ENCODE peak calls at places on chromosomes 12 and 14, in six cellular contexts. One of them, this sample, is unnamed.

GRCh38 chr12:115758886-115759620 is 518.4 kb downstream of the MED13L start:
- DNase-seq in H1: no peak
- DNase-seq in mesenchymal stem cell: no peak
- DNase-seq in IMR-90: no peak
- DNase-seq in neuronal stem cell: no peak
- DNase-seq in H9: no peak
- DNase-seq in this sample: no peak

GRCh38 chr12:107488666-107489065 is 196.9 kb upstream of the PWP1 start:
- DNase-seq in mesenchymal stem cell: no peak
- DNase-seq in IMR-90: peak; percentile 47
- DNase-seq in H9: no peak
- DNase-seq in H1: no peak
- DNase-seq in neuronal stem cell: no peak
- DNase-seq in this sample: no peak

GRCh38 chr12:115770643-115771042 is 506.9 kb downstream of the MED13L start:
- DNase-seq in mesenchymal stem cell: no peak
- DNase-seq in neuronal stem cell: no peak
- DNase-seq in IMR-90: no peak
- DNase-seq in H1: no peak
- DNase-seq in H9: no peak
- DNase-seq in this sample: no peak

GRCh38 chr12:39036060-39036459 is 130.7 kb upstream of the CPNE8 start:
- DNase-seq in mesenchymal stem cell: no peak
- DNase-seq in IMR-90: no peak
- DNase-seq in neuronal stem cell: no peak
- DNase-seq in H9: no peak
- DNase-seq in H1: no peak
- DNase-seq in this sample: no peak

GRCh38 chr14:25111061-25111601 is 61.2 kb upstream of the STXBP6 start:
- DNase-seq in H9: no peak
- DNase-seq in neuronal stem cell: no peak
- DNase-seq in H1: no peak
- DNase-seq in IMR-90: peak; percentile 98
- DNase-seq in mesenchymal stem cell: peak; percentile 94
- DNase-seq in this sample: peak; percentile 45

GRCh38 chr12:57590892-57591566 is at the start of gene PIP4K2C:
- DNase-seq in H9: peak; percentile 98
- DNase-seq in neuronal stem cell: peak; percentile 63
- DNase-seq in mesenchymal stem cell: peak; percentile 49
- DNase-seq in H1: peak; percentile 90
- DNase-seq in IMR-90: peak; percentile 23
- DNase-seq in this sample: peak; percentile 89

GRCh38 chr12:92297405-92297804 is 151.8 kb upstream of the BTG1 start:
- DNase-seq in H9: no peak
- DNase-seq in IMR-90: no peak
- DNase-seq in mesenchymal stem cell: no peak
- DNase-seq in H1: no peak
- DNase-seq in neuronal stem cell: no peak
- DNase-seq in this sample: no peak

GRCh38 chr12:93048646-93049045 is 119.6 kb upstream of the EEA1 start:
- DNase-seq in H1: no peak
- DNase-seq in mesenchymal stem cell: no peak
- DNase-seq in H9: no peak
- DNase-seq in neuronal stem cell: no peak
- DNase-seq in IMR-90: no peak
- DNase-seq in this sample: no peak

GRCh38 chr14:89429206-89430091 is 12.4 kb upstream of the FOXN3 start:
- DNase-seq in neuronal stem cell: no peak
- DNase-seq in H1: no peak
- DNase-seq in IMR-90: peak; percentile 19
- DNase-seq in mesenchymal stem cell: peak; percentile 63
- DNase-seq in H9: no peak
- DNase-seq in this sample: peak; percentile 34

GRCh38 chr14:69711471-69712216 is 55.3 kb upstream of the SRSF5 start:
- DNase-seq in IMR-90: no peak
- DNase-seq in H1: no peak
- DNase-seq in neuronal stem cell: no peak
- DNase-seq in mesenchymal stem cell: no peak
- DNase-seq in H9: no peak
- DNase-seq in this sample: no peak

GRCh38 chr14:93997933-93998870 is 1.1 kb downstream of the CCDC197 start:
- DNase-seq in neuronal stem cell: no peak
- DNase-seq in mesenchymal stem cell: no peak
- DNase-seq in H9: no peak
- DNase-seq in H1: no peak
- DNase-seq in IMR-90: no peak
- DNase-seq in this sample: no peak

GRCh38 chr14:20614038-20614840 is 23.1 kb upstream of the RNASE12 start:
- DNase-seq in H1: peak; percentile 69
- DNase-seq in neuronal stem cell: no peak
- DNase-seq in IMR-90: no peak
- DNase-seq in mesenchymal stem cell: no peak
- DNase-seq in H9: peak; percentile 64
- DNase-seq in this sample: no peak

GRCh38 chr14:63343878-63344277 is 25.1 kb upstream of the GPHB5 start:
- DNase-seq in IMR-90: peak; percentile 56
- DNase-seq in H9: no peak
- DNase-seq in mesenchymal stem cell: no peak
- DNase-seq in neuronal stem cell: no peak
- DNase-seq in H1: no peak
- DNase-seq in this sample: no peak

GRCh38 chr12:25925064-25925463 is 33.4 kb upstream of the RASSF8 start:
- DNase-seq in H9: no peak
- DNase-seq in mesenchymal stem cell: no peak
- DNase-seq in H1: no peak
- DNase-seq in neuronal stem cell: no peak
- DNase-seq in IMR-90: no peak
- DNase-seq in this sample: no peak

GRCh38 chr14:69620981-69621380 is 9.6 kb downstream of the SUSD6 start:
- DNase-seq in IMR-90: no peak
- DNase-seq in mesenchymal stem cell: no peak
- DNase-seq in H1: no peak
- DNase-seq in H9: no peak
- DNase-seq in neuronal stem cell: no peak
- DNase-seq in this sample: no peak

GRCh38 chr12:47742253-47742825 is 16.3 kb downstream of the RAPGEF3 start:
- DNase-seq in mesenchymal stem cell: peak; percentile 35
- DNase-seq in IMR-90: no peak
- DNase-seq in H9: peak; percentile 82
- DNase-seq in H1: peak; percentile 97
- DNase-seq in neuronal stem cell: no peak
- DNase-seq in this sample: peak; percentile 75

GRCh38 chr14:34470319-34470718 is 8.3 kb upstream of the SPTSSA start:
- DNase-seq in IMR-90: no peak
- DNase-seq in H1: no peak
- DNase-seq in mesenchymal stem cell: no peak
- DNase-seq in neuronal stem cell: no peak
- DNase-seq in H9: no peak
- DNase-seq in this sample: no peak
- H2AFZ ChIP-seq in IMR-90: no peak overlapping the region
- H2AFZ ChIP-seq in H1: no peak overlapping the region
- H2AFZ ChIP-seq in mesenchymal stem cell: no peak overlapping the region
- H2AFZ ChIP-seq in neuronal stem cell: no peak overlapping the region
- H2AFZ ChIP-seq in H9: no peak overlapping the region
- H2AFZ ChIP-seq in this sample: no peak overlapping the region

DNA sequence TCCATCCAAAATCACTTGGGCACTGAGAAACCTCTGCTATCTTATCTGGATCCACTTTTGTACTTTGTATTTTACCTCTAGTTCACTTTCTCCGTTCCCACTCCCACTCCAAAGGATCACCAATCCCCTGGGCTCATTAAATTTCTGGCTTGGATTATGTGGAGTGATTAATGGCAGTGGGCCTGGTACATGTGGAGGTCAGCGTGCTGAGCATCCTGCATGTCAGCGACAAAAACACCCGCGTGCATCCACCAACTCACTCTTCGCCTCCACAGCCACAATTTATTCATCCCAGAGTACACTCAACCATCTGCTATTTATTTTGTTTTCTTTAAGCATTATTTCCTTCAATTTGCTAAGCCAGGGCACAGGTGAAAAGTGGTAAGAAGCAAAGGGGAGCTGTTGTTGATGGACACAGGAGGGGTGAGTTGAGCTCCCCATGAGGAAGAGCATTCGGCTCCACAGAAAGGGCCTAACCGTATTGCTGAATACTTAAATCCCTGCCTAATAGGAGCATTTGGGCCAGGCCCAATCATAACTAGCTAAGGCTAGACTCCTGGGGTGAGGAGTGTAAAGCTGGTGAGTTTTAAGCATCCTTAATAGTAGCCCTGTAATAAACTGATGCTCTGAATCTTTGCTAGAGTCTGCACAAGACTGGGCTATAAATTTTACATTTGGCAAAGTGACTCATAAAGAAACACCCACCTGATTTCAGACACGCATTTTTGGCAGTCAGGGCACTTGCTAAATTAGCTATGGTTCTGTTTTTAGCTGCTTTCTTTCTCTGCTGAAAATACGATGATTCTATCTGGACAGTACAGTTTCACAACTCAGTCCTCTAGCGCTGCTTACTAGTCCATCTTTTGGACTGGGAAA is 137.8 kb downstream of the SLC25A21 start:
- DNase-seq in neuronal stem cell: no peak
- DNase-seq in IMR-90: peak; percentile 20
- DNase-seq in H9: no peak
- DNase-seq in H1: no peak
- DNase-seq in mesenchymal stem cell: no peak
- DNase-seq in this sample: no peak
- H3K9ac ChIP-seq in neuronal stem cell: no peak overlapping the region
- H3K9ac ChIP-seq in IMR-90: no peak overlapping the region
- H3K9ac ChIP-seq in H9: no peak overlapping the region
- H3K9ac ChIP-seq in H1: no peak overlapping the region
- H3K9ac ChIP-seq in mesenchymal stem cell: peak overlapping the region; percentile 14
- H3K9ac ChIP-seq in this sample: peak overlapping the region; percentile 59

GRCh38 chr14:67428501-67429031 is 16.6 kb upstream of the PLEK2 start:
- DNase-seq in mesenchymal stem cell: peak; percentile 57
- DNase-seq in IMR-90: peak; percentile 75
- DNase-seq in H9: peak; percentile 50
- DNase-seq in H1: no peak
- DNase-seq in neuronal stem cell: no peak
- DNase-seq in this sample: peak; percentile 95
- H4K91ac ChIP-seq in mesenchymal stem cell: no peak overlapping the region
- H4K91ac ChIP-seq in IMR-90: no peak overlapping the region
- H4K91ac ChIP-seq in H9: no peak overlapping the region
- H4K91ac ChIP-seq in H1: no peak overlapping the region
- H4K91ac ChIP-seq in neuronal stem cell: no peak overlapping the region
- H4K91ac ChIP-seq in this sample: no peak overlapping the region

GRCh38 chr14:55131782-55132181 is 2.7 kb downstream of the LGALS3 start:
- DNase-seq in mesenchymal stem cell: no peak
- DNase-seq in IMR-90: peak; percentile 22
- DNase-seq in H9: no peak
- DNase-seq in neuronal stem cell: no peak
- DNase-seq in H1: no peak
- DNase-seq in this sample: peak; percentile 47

GRCh38 chr14:55129086-55129427 is at the start of gene LGALS3:
- DNase-seq in mesenchymal stem cell: peak; percentile 58
- DNase-seq in H1: no peak
- DNase-seq in neuronal stem cell: peak; percentile 37
- DNase-seq in IMR-90: peak; percentile 51
- DNase-seq in H9: peak; percentile 64
- DNase-seq in this sample: peak; percentile 79

GRCh38 chr14:55128386-55129085 is 516 bp upstream of the LGALS3 start:
- DNase-seq in mesenchymal stem cell: no peak
- DNase-seq in neuronal stem cell: no peak
- DNase-seq in IMR-90: no peak
- DNase-seq in H9: no peak
- DNase-seq in H1: no peak
- DNase-seq in this sample: peak; percentile 22

GRCh38 chr14:55129428-55130193 is 559 bp downstream of the LGALS3 start:
- DNase-seq in H9: peak; percentile 65
- DNase-seq in H1: peak; percentile 78
- DNase-seq in IMR-90: peak; percentile 74
- DNase-seq in neuronal stem cell: no peak
- DNase-seq in mesenchymal stem cell: peak; percentile 88
- DNase-seq in this sample: peak; percentile 76

DNA sequence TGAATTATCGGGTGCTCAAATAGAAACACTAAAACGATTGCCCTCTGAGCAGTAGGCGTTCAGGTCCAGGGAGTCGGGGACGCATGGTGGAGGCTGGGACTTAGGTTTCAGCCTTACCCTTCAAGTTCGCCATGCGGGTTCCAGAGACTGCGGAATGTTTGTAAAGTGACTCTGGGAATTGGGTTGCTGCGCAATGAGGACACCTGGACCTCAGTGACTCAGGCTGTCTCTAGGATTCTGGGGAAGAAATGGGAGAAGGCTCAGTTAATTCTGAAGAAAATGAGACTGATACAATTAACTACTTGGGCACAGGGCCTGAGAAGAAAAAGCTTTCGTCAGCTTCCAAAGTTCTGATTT is 1.1 kb downstream of the LGALS3 start:
- DNase-seq in H9: peak; percentile 59
- DNase-seq in IMR-90: peak; percentile 69
- DNase-seq in H1: no peak
- DNase-seq in neuronal stem cell: no peak
- DNase-seq in mesenchymal stem cell: peak; percentile 56
- DNase-seq in this sample: peak; percentile 96
- H2AFZ ChIP-seq in H9: no peak overlapping the region
- H2AFZ ChIP-seq in IMR-90: peak overlapping the region; percentile 89
- H2AFZ ChIP-seq in H1: no peak overlapping the region
- H2AFZ ChIP-seq in neuronal stem cell: no peak overlapping the region
- H2AFZ ChIP-seq in mesenchymal stem cell: no peak overlapping the region
- H2AFZ ChIP-seq in this sample: no peak overlapping the region

GRCh38 chr12:105212431-105212830 is 23.5 kb downstream of the APPL2 start:
- DNase-seq in H9: no peak
- DNase-seq in IMR-90: peak; percentile 83
- DNase-seq in mesenchymal stem cell: peak; percentile 60
- DNase-seq in neuronal stem cell: no peak
- DNase-seq in H1: no peak
- DNase-seq in this sample: peak; percentile 30
- H3K9ac ChIP-seq in H9: no peak overlapping the region
- H3K9ac ChIP-seq in IMR-90: no peak overlapping the region
- H3K9ac ChIP-seq in mesenchymal stem cell: peak overlapping the region; percentile 50
- H3K9ac ChIP-seq in neuronal stem cell: no peak overlapping the region
- H3K9ac ChIP-seq in H1: no peak overlapping the region
- H3K9ac ChIP-seq in this sample: no peak overlapping the region

GRCh38 chr12:10811883-10812536 is 2.0 kb upstream of the TAS2R9 start:
- DNase-seq in IMR-90: no peak
- DNase-seq in H1: no peak
- DNase-seq in neuronal stem cell: no peak
- DNase-seq in H9: no peak
- DNase-seq in mesenchymal stem cell: no peak
- DNase-seq in this sample: no peak
- H4K91ac ChIP-seq in IMR-90: no peak overlapping the region
- H4K91ac ChIP-seq in H1: no peak overlapping the region
- H4K91ac ChIP-seq in neuronal stem cell: no peak overlapping the region
- H4K91ac ChIP-seq in H9: no peak overlapping the region
- H4K91ac ChIP-seq in mesenchymal stem cell: no peak overlapping the region
- H4K91ac ChIP-seq in this sample: no peak overlapping the region

This sample was measured in trophoblast cell.